ENCODE peak calls at places on chromosomes 13 and 19, in ten cellular contexts. U, B, P, K, D, A, Q, C, N and Z are unnamed samples.

GRCh38 chr19:35205733-35206323 is 22.7 kb downstream of the FAM187B start:
- DNase-seq in U (no peak), P (no peak), A (no peak), D (no peak), C (no peak), K (no peak), Q (no peak), B (no peak), N (no peak), Z (no peak)

GRCh38 chr19:36140289-36141038 is 598 bp downstream of the CAPNS1 start:
- DNase-seq in D (peak), K (peak), A (no peak), U (no peak), P (peak), B (peak), C (peak), Q (peak), N (peak), Z (no peak)

GRCh38 chr13:95258619-95259194 is 42.5 kb downstream of the ABCC4 start:
- DNase-seq in A (no peak), P (no peak), D (no peak), B (no peak), N (no peak), U (no peak), Q (no peak), K (no peak), C (no peak), Z (no peak)

GRCh38 chr13:102830646-102831045 is 15.2 kb upstream of the ERCC5 start:
- DNase-seq in K (no peak), N (peak), P (no peak), Q (no peak), C (peak), B (no peak), U (no peak), A (no peak), D (no peak), Z (no peak)

GRCh38 chr19:2382530-2383222 is 22.6 kb downstream of the TMPRSS9 start:
- DNase-seq in A (no peak), N (no peak), C (no peak), P (no peak), Q (no peak), D (no peak), U (no peak), B (no peak), K (no peak), Z (no peak)

GRCh38 chr19:45514376-45515051 is 7.2 kb downstream of the VASP start:
- DNase-seq in U (no peak), A (no peak), D (no peak), P (no peak), Q (no peak), K (no peak), B (no peak), N (no peak), C (no peak), Z (no peak)

GRCh38 chr13:26718146-26718545 is 42.4 kb downstream of the GPR12 start:
- DNase-seq in A (no peak), B (no peak), K (no peak), P (no peak), U (no peak), N (no peak), D (no peak), C (no peak), Q (no peak), Z (no peak)

GRCh38 chr13:111612918-111613317 is 292.5 kb downstream of the TEX29 start:
- DNase-seq in U (no peak), Q (no peak), B (no peak), K (no peak), N (no peak), D (no peak), A (no peak), P (no peak), C (no peak), Z (no peak)

GRCh38 chr13:50511877-50512332 is 331.6 kb downstream of the DLEU7 start:
- DNase-seq in N (no peak), B (no peak), Q (no peak), D (no peak), C (no peak), A (no peak), K (no peak), U (no peak), P (no peak), Z (no peak)

GRCh38 chr13:96966415-96967102 is 27.7 kb downstream of the OXGR1 start:
- DNase-seq in D (no peak), A (no peak), B (no peak), U (no peak), C (no peak), Q (no peak), P (no peak), K (no peak), N (no peak), Z (no peak)

GRCh38 chr13:96963786-96964475 is 30.3 kb downstream of the OXGR1 start:
- DNase-seq in K (no peak), B (no peak), N (no peak), Q (no peak), D (no peak), U (no peak), A (no peak), C (peak), P (no peak), Z (no peak)

GRCh38 chr13:96968027-96968426 is 26.2 kb downstream of the OXGR1 start:
- DNase-seq in K (no peak), Q (no peak), P (no peak), A (no peak), B (no peak), C (no peak), N (no peak), D (no peak), U (no peak), Z (no peak)

DNA sequence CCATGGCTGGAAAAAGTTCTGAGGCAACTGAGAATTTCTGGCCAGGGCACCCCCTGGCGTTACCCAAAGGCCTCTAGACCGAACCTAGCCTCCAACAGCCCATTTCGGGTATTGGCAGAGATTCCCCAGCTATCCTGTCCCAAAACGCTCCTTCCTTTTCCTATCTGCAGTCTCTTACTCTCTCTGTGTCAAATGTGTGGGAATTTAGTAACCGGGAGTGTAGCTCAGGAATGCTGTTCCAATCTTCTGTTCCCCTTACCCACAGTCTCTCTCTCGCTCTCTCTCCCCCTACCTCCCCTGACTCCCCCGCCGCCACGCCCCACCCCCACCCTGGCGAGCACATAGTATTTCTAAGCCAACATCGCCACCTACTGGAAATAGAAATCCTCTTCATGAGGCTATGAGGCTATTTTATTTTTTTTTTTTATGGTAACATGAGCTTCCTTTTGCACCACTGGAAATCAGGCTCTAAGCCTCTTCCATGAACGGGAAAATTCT is 27.0 kb downstream of the OXGR1 start:
- DNase-seq in Q (no peak), B (no peak), U (no peak), D (no peak), A (no peak), K (no peak), N (peak), P (no peak), C (peak), Z (no peak)
- TF ChIP-seq CTCF in Q (no peak), B (no peak), U (no peak), D (peak), A (no peak), K (peak), N (no peak), P (no peak), C (no peak), Z (no peak)

GRCh38 chr19:17389288-17389687 is 4.7 kb downstream of the CCDC194 start:
- DNase-seq in D (no peak), P (no peak), C (no peak), Q (no peak), U (no peak), N (no peak), A (no peak), K (no peak), B (no peak), Z (no peak)

GRCh38 chr19:17390665-17391370 is 3.2 kb downstream of the CCDC194 start:
- DNase-seq in A (peak), K (peak), U (peak), Q (peak), B (peak), D (peak), N (peak), P (peak), C (peak), Z (peak)

GRCh38 chr19:17393914-17394313 is at the start of gene CCDC194:
- DNase-seq in N (no peak), C (no peak), D (no peak), Q (no peak), K (no peak), U (no peak), B (no peak), A (no peak), P (peak), Z (no peak)

GRCh38 chr19:17389957-17390664 is 3.9 kb downstream of the CCDC194 start:
- DNase-seq in C (no peak), N (no peak), Q (no peak), U (no peak), B (no peak), D (peak), A (no peak), K (no peak), P (peak), Z (no peak)

DNA sequence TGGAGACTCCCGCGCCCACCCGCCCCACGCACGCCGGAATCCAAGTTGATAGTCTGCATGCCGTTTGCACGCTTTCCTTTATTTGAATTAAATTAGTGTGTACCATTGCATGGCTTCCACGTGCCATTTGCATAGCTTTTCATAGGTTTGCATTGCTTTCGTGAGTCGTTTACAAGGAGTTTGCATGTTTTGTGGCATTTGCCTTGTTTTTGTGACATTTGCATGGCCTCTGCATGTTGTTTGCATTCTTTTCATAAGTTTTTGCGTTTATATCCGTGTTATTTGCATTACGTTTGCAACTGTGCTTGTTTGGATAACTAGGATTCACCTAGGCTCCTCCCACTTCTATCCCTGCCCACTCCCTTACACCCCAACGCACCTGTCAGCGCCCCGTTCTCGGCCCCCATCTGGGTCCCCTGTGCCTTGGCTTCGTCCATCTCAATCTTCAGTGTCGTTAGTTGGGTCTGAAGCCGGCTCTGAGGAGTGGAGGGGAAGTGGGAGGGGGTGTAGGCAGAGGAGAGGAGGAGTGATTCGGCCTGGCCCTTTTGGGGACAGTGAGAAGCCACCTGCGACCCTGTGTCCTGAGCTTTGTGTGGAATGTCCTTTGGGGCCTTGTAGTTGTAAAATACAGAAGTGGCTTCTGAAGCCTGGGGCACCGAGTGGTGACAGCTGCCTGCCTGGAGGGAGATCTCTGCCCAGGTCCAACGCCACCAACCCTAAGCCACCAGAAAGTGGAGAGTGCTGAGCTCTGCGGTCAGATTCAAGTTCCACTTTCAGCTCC is 2.4 kb downstream of the CCDC194 start:
- DNase-seq in U (no peak), D (no peak), P (no peak), N (no peak), Q (no peak), C (no peak), B (no peak), K (no peak), A (no peak), Z (no peak)
- TF ChIP-seq CTCF in U (no peak), D (peak), P (no peak), N (no peak), Q (no peak), C (no peak), B (no peak), K (no peak), A (peak), Z (no peak)

GRCh38 chr19:8648240-8648639 is 17.8 kb downstream of the NFILZ start:
- DNase-seq in A (no peak), Q (no peak), N (no peak), C (no peak), K (no peak), B (no peak), P (no peak), U (no peak), D (no peak), Z (no peak)
- TF ChIP-seq CTCF in A (no peak), Q (no peak), N (no peak), C (no peak), K (no peak), B (no peak), P (no peak), U (no peak), D (no peak), Z (no peak)

GRCh38 chr19:48591021-48591420 is 15.5 kb upstream of the SPACA4 start:
- DNase-seq in N (peak), B (no peak), D (no peak), Q (no peak), K (peak), C (peak), A (no peak), U (no peak), P (no peak), Z (no peak)
- TF ChIP-seq CTCF in N (peak), B (no peak), D (peak), Q (no peak), K (peak), C (no peak), A (no peak), U (no peak), P (no peak), Z (no peak)

GRCh38 chr19:3658004-3658822 is 31.6 kb upstream of the CACTIN start:
- DNase-seq in A (no peak), D (no peak), C (no peak), P (no peak), U (no peak), Q (no peak), B (no peak), K (no peak), N (no peak), Z (no peak)

GRCh38 chr19:3655402-3656072 is 28.9 kb upstream of the CACTIN start:
- DNase-seq in Q (peak), N (peak), K (peak), D (no peak), U (peak), P (peak), A (no peak), B (peak), C (peak), Z (no peak)

GRCh38 chr19:3657395-3657769 is 30.8 kb upstream of the CACTIN start:
- DNase-seq in K (no peak), P (no peak), N (no peak), U (no peak), Q (no peak), C (no peak), A (no peak), B (no peak), D (no peak), Z (no peak)

GRCh38 chr19:3656073-3656746 is 29.6 kb upstream of the CACTIN start:
- DNase-seq in D (no peak), P (no peak), C (peak), B (no peak), K (peak), U (no peak), Q (no peak), A (no peak), N (no peak), Z (no peak)

DNA sequence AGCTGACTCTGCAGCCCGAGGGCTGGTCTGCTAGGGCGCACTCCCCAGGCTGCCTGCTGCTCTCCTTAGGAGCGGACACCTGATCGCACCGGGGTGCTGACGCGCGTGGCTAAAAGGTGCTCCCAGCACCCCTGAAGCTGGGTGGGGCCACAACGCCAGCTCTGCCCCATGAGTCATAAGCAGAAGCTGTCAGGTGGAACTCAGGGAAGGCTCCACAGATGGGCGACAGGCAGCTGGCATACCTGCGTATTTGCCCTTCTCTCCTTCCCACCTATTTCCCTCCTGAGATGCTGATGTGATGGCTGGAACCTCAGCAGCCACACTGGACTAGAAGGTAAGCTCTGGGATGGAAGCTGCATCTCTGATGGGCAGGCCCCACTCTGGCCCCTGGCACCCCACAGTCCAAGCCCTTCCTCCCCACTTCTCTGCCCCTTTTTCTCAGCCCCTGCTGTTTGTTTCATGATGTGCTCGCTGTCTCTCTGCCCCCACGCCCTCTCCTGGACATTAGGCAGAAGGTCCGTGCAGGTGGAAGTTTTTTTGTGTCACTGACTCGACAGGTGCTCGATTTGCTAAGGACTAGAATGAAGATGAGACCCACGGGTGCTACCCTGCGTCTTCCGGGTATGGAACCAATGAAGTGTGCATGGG is 30.3 kb upstream of the CACTIN start:
- DNase-seq in K (no peak), Q (no peak), U (no peak), C (no peak), D (no peak), A (no peak), N (no peak), B (no peak), P (no peak), Z (no peak)
- TF ChIP-seq CTCF in K (no peak), Q (no peak), U (no peak), C (no peak), D (no peak), A (no peak), N (no peak), B (no peak), P (no peak), Z (no peak)